ENCODE peak calls at places on chromosomes 6 and 20, in ten cellular contexts. Y, B, S, R, O, F, D, N, J and A are unnamed samples.
A peak's percentile ranks its signal among the peaks of the same experiment; 100 is the strongest.

GRCh38 chr20:4919047-4919704 is 82.1 kb downstream of the SLC23A2 start:
- DNase-seq in F (no peak), R (no peak), Y (no peak), S (no peak), B (no peak), O (no peak), J (no peak), D (no peak), N (no peak), A (no peak)

GRCh38 chr20:54063580-54063979 is 6.8 kb downstream of the BCAS1 start:
- DNase-seq in S (no peak), D (no peak), B (no peak), O (no peak), Y (no peak), J (no peak), N (no peak), R (no peak), F (no peak), A (no peak)

GRCh38 chr20:1718604-1719384 is 61.2 kb upstream of the SIRPG start:
- DNase-seq in N (no peak), Y (peak; percentile 88), F (peak; percentile 11), D (peak; percentile 49), R (no peak), O (no peak), B (no peak), S (no peak), J (no peak), A (no peak)

GRCh38 chr20:36435799-36436541 is 105.3 kb upstream of the MYL9 start:
- DNase-seq in B (no peak), J (peak; percentile 97), N (peak; percentile 51), R (peak; percentile 75), F (no peak), O (peak; percentile 88), S (no peak), Y (peak; percentile 64), D (no peak), A (no peak)

GRCh38 chr6:110221738-110222137 is 41.5 kb downstream of the CDC40 start:
- DNase-seq in O (no peak), B (no peak), Y (no peak), F (no peak), J (no peak), R (no peak), N (no peak), D (no peak), S (no peak), A (no peak)

GRCh38 chr6:34810936-34811632 is 19.2 kb downstream of the BLTP3A start:
- DNase-seq in F (no peak), D (no peak), Y (peak; percentile 41), O (no peak), J (no peak), S (no peak), B (no peak), R (no peak), N (no peak), A (no peak)

GRCh38 chr6:158825951-158826306 is 6.8 kb upstream of the EZR start:
- DNase-seq in R (no peak), F (no peak), Y (no peak), S (no peak), B (no peak), N (peak; percentile 36), D (no peak), J (no peak), O (no peak), A (no peak)

GRCh38 chr20:58981564-58982364 is 708 bp downstream of the NELFCD start:
- DNase-seq in S (peak; percentile 26), D (no peak), R (no peak), Y (peak; percentile 48), N (no peak), J (peak; percentile 71), O (peak; percentile 32), F (no peak), B (peak; percentile 45), A (peak; percentile 13)

GRCh38 chr6:140319209-140319608 is 944.8 kb upstream of the CITED2 start:
- DNase-seq in F (no peak), N (no peak), S (no peak), B (no peak), O (no peak), Y (peak; percentile 26), J (no peak), R (no peak), D (no peak), A (no peak)

GRCh38 chr6:52019092-52019491 is 68.3 kb downstream of the PKHD1 start:
- DNase-seq in N (no peak), B (no peak), D (no peak), R (no peak), Y (no peak), S (peak; percentile 77), O (no peak), F (no peak), J (no peak), A (no peak)

GRCh38 chr6:34196833-34197195 is 39.9 kb upstream of the HMGA1 start:
- DNase-seq in F (no peak), N (no peak), J (peak; percentile 65), D (no peak), Y (no peak), O (no peak), B (no peak), S (no peak), R (no peak), A (no peak)

GRCh38 chr6:257031-257725 is 35.1 kb upstream of the DUSP22 start:
- DNase-seq in Y (peak; percentile 3), S (no peak), N (no peak), O (no peak), F (no peak), J (no peak), D (no peak), B (no peak), R (no peak), A (no peak)

GRCh38 chr6:84227044-84227433 is 404 bp downstream of the CEP162 start:
- DNase-seq in O (no peak), F (no peak), S (no peak), B (no peak), N (no peak), D (no peak), R (peak; percentile 57), Y (peak; percentile 13), J (no peak), A (no peak)

GRCh38 chr6:19380287-19380686 is 456.9 kb upstream of the ID4 start:
- DNase-seq in N (no peak), D (no peak), F (no peak), R (no peak), O (no peak), J (no peak), S (no peak), B (no peak), Y (peak; percentile 73), A (no peak)

GRCh38 chr6:122947355-122947754 is 48.7 kb upstream of the CLVS2 start:
- DNase-seq in N (no peak), J (peak; percentile 43), S (no peak), Y (peak; percentile 6), D (no peak), R (peak; percentile 73), O (no peak), F (no peak), B (peak; percentile 72), A (no peak)

GRCh38 chr6:28838289-28838633 is 85.5 kb downstream of the TRIM27 start:
- DNase-seq in N (peak; percentile 32), R (peak; percentile 80), D (peak; percentile 25), J (no peak), O (peak; percentile 82), S (peak; percentile 85), B (peak; percentile 86), F (peak; percentile 72), Y (peak; percentile 70), A (peak; percentile 68)